ENCODE peak calls at places on chromosomes 7 and 10, in seven cellular contexts. U, C, D, L, V, P and T are unnamed samples.
A peak's percentile ranks its signal among the peaks of the same experiment; 100 is the strongest.

GRCh38 chr10:117924820-117925219 is 121.9 kb downstream of the RAB11FIP2 start:
- DNase-seq in U (no peak), C (no peak), D (no peak), L (no peak), V (peak; percentile 62), P (no peak), T (no peak)

GRCh38 chr7:105307163-105307672 is 81.5 kb downstream of the SRPK2 start:
- DNase-seq in U (no peak), C (no peak), D (no peak), L (no peak), V (no peak), P (no peak), T (no peak)

GRCh38 chr7:22231141-22231540 is 125.8 kb downstream of the RAPGEF5 start:
- DNase-seq in U (no peak), C (no peak), D (no peak), L (no peak), V (no peak), P (no peak), T (no peak)

GRCh38 chr7:145105561-145105960 is 269.7 kb upstream of the TPK1 start:
- DNase-seq in U (no peak), C (no peak), D (no peak), L (no peak), V (no peak), P (no peak), T (no peak)

GRCh38 chr7:129952164-129952652 is 552 bp downstream of the UBE2H start:
- DNase-seq in U (peak; percentile 20), C (peak; percentile 17), D (no peak), L (no peak), V (no peak), P (no peak), T (peak; percentile 33)

GRCh38 chr10:24885551-24885950 is 66.9 kb downstream of the PRTFDC1 start:
- DNase-seq in U (no peak), C (no peak), D (no peak), L (no peak), V (no peak), P (no peak), T (no peak)

GRCh38 chr10:73495226-73495883 is 469 bp downstream of the PPP3CB start:
- DNase-seq in U (peak; percentile 90), C (peak; percentile 84), D (peak; percentile 65), L (peak; percentile 84), V (peak; percentile 95), P (peak; percentile 81), T (peak; percentile 73)

GRCh38 chr10:4447977-4448376 is 378.0 kb upstream of the AKR1E2 start:
- DNase-seq in U (peak; percentile 44), C (no peak), D (no peak), L (no peak), V (no peak), P (no peak), T (no peak)

GRCh38 chr7:10974717-10975032 is 1.0 kb downstream of the PHF14 start:
- DNase-seq in U (no peak), C (no peak), D (no peak), L (no peak), V (no peak), P (no peak), T (no peak)

GRCh38 chr7:40311307-40311706 is 176.5 kb downstream of the SUGCT start:
- DNase-seq in U (no peak), C (no peak), D (no peak), L (no peak), V (no peak), P (no peak), T (no peak)

GRCh38 chr10:86687750-86688149 is 19.4 kb downstream of the LDB3 start:
- DNase-seq in U (peak; percentile 68), C (no peak), D (no peak), L (peak; percentile 83), V (no peak), P (no peak), T (no peak)

GRCh38 chr10:31139497-31139896 is 107.8 kb upstream of the ZNF438 start:
- DNase-seq in U (no peak), C (no peak), D (peak; percentile 3), L (no peak), V (peak; percentile 45), P (no peak), T (no peak)

DNA sequence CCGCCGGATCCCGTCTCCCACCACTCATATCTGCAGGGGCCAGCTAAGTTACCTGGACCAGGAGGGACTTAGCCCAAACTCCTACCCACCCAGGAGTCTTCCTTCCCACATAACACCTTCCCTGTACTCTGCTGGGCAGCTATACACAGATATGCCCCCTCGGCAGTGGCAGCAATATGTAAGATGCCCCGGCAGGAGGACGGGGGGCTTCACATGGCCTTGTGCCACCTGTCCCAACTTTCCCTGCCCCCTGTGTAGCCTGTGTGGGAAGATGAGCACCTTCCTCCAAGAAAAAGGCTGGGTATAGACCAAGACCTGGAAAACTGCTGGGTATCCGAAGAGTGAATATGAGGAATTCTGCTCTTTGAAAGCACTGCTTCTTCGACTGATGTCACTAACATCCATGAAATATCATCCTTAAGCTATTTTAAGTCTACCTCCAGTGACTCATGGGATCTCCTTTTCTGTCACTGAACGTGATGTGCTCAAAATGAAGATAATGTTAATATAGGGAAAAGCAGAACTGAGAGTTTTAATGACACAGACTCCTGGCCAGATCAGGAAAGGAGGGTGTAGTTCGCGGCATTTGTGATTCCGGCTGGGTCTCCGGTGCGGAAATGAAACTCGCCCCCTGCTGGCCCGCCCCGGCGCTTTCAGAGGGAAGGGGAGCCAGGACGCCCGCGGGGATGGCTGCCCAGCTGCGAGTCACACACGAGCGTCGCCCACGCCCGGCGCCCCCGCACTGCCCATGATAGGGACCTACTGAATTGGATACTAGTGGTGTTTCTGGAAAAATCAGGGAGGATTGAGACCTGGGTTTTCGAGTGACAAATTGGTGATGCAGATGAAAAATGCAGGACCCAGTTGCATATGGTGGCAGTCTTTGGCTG is 256.9 kb upstream of the NFE2L3 start:
- DNase-seq in U (peak; percentile 15), C (peak; percentile 48), D (peak; percentile 69), L (no peak), V (peak; percentile 93), P (peak; percentile 29), T (peak; percentile 53)
- H3K4me3 ChIP-seq in U (no peak overlapping the region), C (peak overlapping the region; percentile 46), D (peak overlapping the region; percentile 16), L (peak overlapping the region; percentile 8), V (peak overlapping the region; percentile 44), P (peak overlapping the region; percentile 7), T (no peak overlapping the region)

GRCh38 chr7:24788075-24788474 is 30.8 kb upstream of the GSDME start:
- DNase-seq in U (no peak), C (no peak), D (no peak), L (no peak), V (no peak), P (no peak), T (no peak)
- H3K4me3 ChIP-seq in U (no peak overlapping the region), C (no peak overlapping the region), D (no peak overlapping the region), L (no peak overlapping the region), V (no peak overlapping the region), P (no peak overlapping the region), T (no peak overlapping the region)

GRCh38 chr7:128266891-128267839 is 26.1 kb downstream of the LEP start:
- DNase-seq in U (peak; percentile 48), C (no peak), D (peak; percentile 22), L (peak; percentile 47), V (no peak), P (no peak), T (peak; percentile 12)
- H3K4me3 ChIP-seq in U (peak overlapping the region; percentile 20), C (no peak overlapping the region), D (peak overlapping the region; percentile 24), L (peak overlapping the region; percentile 29), V (peak overlapping the region; percentile 39), P (no peak overlapping the region), T (no peak overlapping the region)

DNA sequence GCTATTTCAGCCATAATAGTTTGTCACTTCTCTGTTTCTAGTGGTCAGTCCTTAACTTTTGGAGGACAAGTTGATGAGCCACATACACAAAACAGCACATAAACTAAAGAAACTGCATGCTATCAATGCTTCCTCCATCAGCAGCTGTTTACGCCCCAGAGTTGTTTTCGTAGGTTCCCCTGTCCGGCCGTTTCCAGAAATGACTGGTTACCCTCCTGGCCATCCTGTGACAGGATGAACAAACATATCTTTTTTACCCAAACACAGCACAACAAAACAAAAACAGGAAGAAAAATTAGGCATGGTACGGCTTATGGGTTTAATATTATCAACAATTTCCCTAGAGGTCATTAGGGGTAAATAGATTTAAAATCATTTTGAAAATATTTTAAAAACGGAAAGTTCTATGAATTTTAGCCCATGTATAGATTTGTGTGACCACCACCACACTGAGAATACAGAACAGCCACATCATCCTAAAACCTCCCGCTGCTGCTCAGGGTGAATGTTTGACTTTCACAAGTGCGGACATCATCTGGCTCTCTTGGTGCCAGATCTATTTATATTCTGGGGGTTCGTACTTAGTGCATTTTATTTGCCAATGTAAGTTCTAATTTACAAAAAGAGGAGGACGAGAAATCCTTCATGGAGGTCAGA is 74.9 kb downstream of the HIPK2 start:
- DNase-seq in U (no peak), C (no peak), D (no peak), L (no peak), V (no peak), P (no peak), T (no peak)
- H3K4me3 ChIP-seq in U (no peak overlapping the region), C (no peak overlapping the region), D (no peak overlapping the region), L (no peak overlapping the region), V (no peak overlapping the region), P (no peak overlapping the region), T (no peak overlapping the region)

GRCh38 chr10:89283174-89283987 is 18.5 kb upstream of the IFIT2 start:
- DNase-seq in U (peak; percentile 56), C (no peak), D (no peak), L (peak; percentile 81), V (no peak), P (no peak), T (no peak)
- H3K4me3 ChIP-seq in U (no peak overlapping the region), C (no peak overlapping the region), D (peak overlapping the region; percentile 28), L (peak overlapping the region; percentile 15), V (peak overlapping the region; percentile 42), P (no peak overlapping the region), T (no peak overlapping the region)